ENCODE peak calls at places on chromosomes 3 and 15, in eight cellular contexts. One of them, this sample, is unnamed.

GRCh38 chr3:45055411-45056143 is 29.5 kb downstream of the CLEC3B start:
- DNase-seq in bronchial epithelial cell: no peak
- DNase-seq in SHP77: no peak
- DNase-seq in T-helper 9 cell: no peak
- DNase-seq in COR-L47: no peak
- DNase-seq in BE2C: peak; percentile 9
- DNase-seq in NCI-H748 treated with DMSO at 0.1 percent for 48 hours: no peak
- DNase-seq in cardiac muscle cell: peak; percentile 19
- DNase-seq in this sample: no peak

GRCh38 chr3:141413387-141414140 is 45.3 kb downstream of the ZBTB38 start:
- DNase-seq in COR-L47: no peak
- DNase-seq in T-helper 9 cell: no peak
- DNase-seq in bronchial epithelial cell: no peak
- DNase-seq in SHP77: no peak
- DNase-seq in cardiac muscle cell: no peak
- DNase-seq in NCI-H748 treated with DMSO at 0.1 percent for 48 hours: no peak
- DNase-seq in BE2C: no peak
- DNase-seq in this sample: no peak

GRCh38 chr3:86793786-86794185 is 197.2 kb downstream of the VGLL3 start:
- DNase-seq in NCI-H748 treated with DMSO at 0.1 percent for 48 hours: no peak
- DNase-seq in cardiac muscle cell: peak; percentile 28
- DNase-seq in COR-L47: no peak
- DNase-seq in BE2C: no peak
- DNase-seq in bronchial epithelial cell: peak; percentile 93
- DNase-seq in T-helper 9 cell: no peak
- DNase-seq in SHP77: no peak
- DNase-seq in this sample: no peak

GRCh38 chr3:131775660-131776059 is 259.2 kb downstream of the CPNE4 start:
- DNase-seq in T-helper 9 cell: no peak
- DNase-seq in SHP77: no peak
- DNase-seq in BE2C: no peak
- DNase-seq in cardiac muscle cell: no peak
- DNase-seq in NCI-H748 treated with DMSO at 0.1 percent for 48 hours: no peak
- DNase-seq in bronchial epithelial cell: no peak
- DNase-seq in COR-L47: no peak
- DNase-seq in this sample: no peak

GRCh38 chr15:34650177-34650576 is 66.7 kb upstream of the GOLGA8B start:
- DNase-seq in cardiac muscle cell: no peak
- DNase-seq in COR-L47: no peak
- DNase-seq in bronchial epithelial cell: peak; percentile 47
- DNase-seq in BE2C: no peak
- DNase-seq in T-helper 9 cell: no peak
- DNase-seq in SHP77: no peak
- DNase-seq in NCI-H748 treated with DMSO at 0.1 percent for 48 hours: no peak
- DNase-seq in this sample: no peak

GRCh38 chr3:38554127-38554827 is 58.1 kb downstream of the EXOG start:
- DNase-seq in COR-L47: no peak
- DNase-seq in SHP77: no peak
- DNase-seq in bronchial epithelial cell: no peak
- DNase-seq in BE2C: no peak
- DNase-seq in T-helper 9 cell: no peak
- DNase-seq in cardiac muscle cell: no peak
- DNase-seq in NCI-H748 treated with DMSO at 0.1 percent for 48 hours: no peak
- DNase-seq in this sample: no peak

GRCh38 chr3:33681667-33682066 is 36.4 kb downstream of the CLASP2 start:
- DNase-seq in BE2C: no peak
- DNase-seq in SHP77: no peak
- DNase-seq in COR-L47: no peak
- DNase-seq in NCI-H748 treated with DMSO at 0.1 percent for 48 hours: no peak
- DNase-seq in bronchial epithelial cell: no peak
- DNase-seq in cardiac muscle cell: no peak
- DNase-seq in T-helper 9 cell: no peak
- DNase-seq in this sample: no peak

GRCh38 chr3:178699810-178700209 is 163.6 kb downstream of the KCNMB2 start:
- DNase-seq in cardiac muscle cell: no peak
- DNase-seq in NCI-H748 treated with DMSO at 0.1 percent for 48 hours: no peak
- DNase-seq in bronchial epithelial cell: no peak
- DNase-seq in T-helper 9 cell: no peak
- DNase-seq in SHP77: no peak
- DNase-seq in BE2C: no peak
- DNase-seq in COR-L47: peak; percentile 57
- DNase-seq in this sample: peak; percentile 86

GRCh38 chr15:68699881-68700394 is 120.8 kb downstream of the ANP32A start:
- DNase-seq in NCI-H748 treated with DMSO at 0.1 percent for 48 hours: no peak
- DNase-seq in COR-L47: no peak
- DNase-seq in BE2C: no peak
- DNase-seq in bronchial epithelial cell: no peak
- DNase-seq in T-helper 9 cell: no peak
- DNase-seq in cardiac muscle cell: no peak
- DNase-seq in SHP77: no peak
- DNase-seq in this sample: peak; percentile 15

GRCh38 chr15:48823706-48824105 is 12.8 kb upstream of the CEP152 start:
- DNase-seq in cardiac muscle cell: no peak
- DNase-seq in NCI-H748 treated with DMSO at 0.1 percent for 48 hours: no peak
- DNase-seq in SHP77: no peak
- DNase-seq in BE2C: no peak
- DNase-seq in COR-L47: no peak
- DNase-seq in T-helper 9 cell: no peak
- DNase-seq in bronchial epithelial cell: no peak
- DNase-seq in this sample: no peak

GRCh38 chr15:98611031-98611430 is 37.3 kb upstream of the IGF1R start:
- DNase-seq in COR-L47: no peak
- DNase-seq in T-helper 9 cell: no peak
- DNase-seq in NCI-H748 treated with DMSO at 0.1 percent for 48 hours: no peak
- DNase-seq in bronchial epithelial cell: peak; percentile 10
- DNase-seq in cardiac muscle cell: no peak
- DNase-seq in SHP77: no peak
- DNase-seq in BE2C: no peak
- DNase-seq in this sample: no peak

GRCh38 chr3:50550079-50550736 is 17.3 kb downstream of the C3orf18 start:
- DNase-seq in cardiac muscle cell: peak; percentile 73
- DNase-seq in bronchial epithelial cell: peak; percentile 23
- DNase-seq in BE2C: peak; percentile 71
- DNase-seq in NCI-H748 treated with DMSO at 0.1 percent for 48 hours: no peak
- DNase-seq in SHP77: peak; percentile 54
- DNase-seq in T-helper 9 cell: peak; percentile 55
- DNase-seq in COR-L47: peak; percentile 19
- DNase-seq in this sample: peak; percentile 62

This sample was measured in thyroid gland.